ENCODE peak calls at places on chromosomes 11 and 22, in seven cellular contexts. One of them, this sample, is unnamed.
A peak's percentile ranks its signal among the peaks of the same experiment; 100 is the strongest.

GRCh38 chr11:59669611-59670009 is 773 bp upstream of the PATL1 start:
- DNase-seq in stimulated activated naive B cell treated with anti-CD40 and anti-IgM and Interleukin-4, amounts not matched to agents 10 μg/mL and 1 μg/mL and 100 μg/mL, for 72 hours: no peak
- DNase-seq in GM12891: no peak
- DNase-seq in cardiac muscle cell: peak; percentile 80
- DNase-seq in cerebellum: no peak
- DNase-seq in esophagus squamous epithelium: no peak
- DNase-seq in smooth muscle cell of the brain vasculature: no peak
- DNase-seq in this sample: no peak

GRCh38 chr11:1390603-1391164 is 950 bp downstream of the BRSK2 start:
- DNase-seq in stimulated activated naive B cell treated with anti-CD40 and anti-IgM and Interleukin-4, amounts not matched to agents 10 μg/mL and 1 μg/mL and 100 μg/mL, for 72 hours: no peak
- DNase-seq in esophagus squamous epithelium: no peak
- DNase-seq in smooth muscle cell of the brain vasculature: no peak
- DNase-seq in cerebellum: no peak
- DNase-seq in cardiac muscle cell: no peak
- DNase-seq in GM12891: no peak
- DNase-seq in this sample: peak; percentile 47

GRCh38 chr11:10669258-10670033 is 24.1 kb downstream of the IRAG1 start:
- DNase-seq in smooth muscle cell of the brain vasculature: no peak
- DNase-seq in stimulated activated naive B cell treated with anti-CD40 and anti-IgM and Interleukin-4, amounts not matched to agents 10 μg/mL and 1 μg/mL and 100 μg/mL, for 72 hours: no peak
- DNase-seq in GM12891: no peak
- DNase-seq in cerebellum: no peak
- DNase-seq in cardiac muscle cell: peak; percentile 37
- DNase-seq in esophagus squamous epithelium: no peak
- DNase-seq in this sample: peak; percentile 61

GRCh38 chr11:110079726-110080125 is 13.5 kb upstream of the ZC3H12C start:
- DNase-seq in esophagus squamous epithelium: no peak
- DNase-seq in cardiac muscle cell: no peak
- DNase-seq in GM12891: no peak
- DNase-seq in stimulated activated naive B cell treated with anti-CD40 and anti-IgM and Interleukin-4, amounts not matched to agents 10 μg/mL and 1 μg/mL and 100 μg/mL, for 72 hours: no peak
- DNase-seq in smooth muscle cell of the brain vasculature: no peak
- DNase-seq in cerebellum: no peak
- DNase-seq in this sample: peak; percentile 23

GRCh38 chr22:45503816-45504702 is 1.4 kb downstream of the FBLN1 start:
- DNase-seq in stimulated activated naive B cell treated with anti-CD40 and anti-IgM and Interleukin-4, amounts not matched to agents 10 μg/mL and 1 μg/mL and 100 μg/mL, for 72 hours: no peak
- DNase-seq in esophagus squamous epithelium: no peak
- DNase-seq in cerebellum: no peak
- DNase-seq in GM12891: no peak
- DNase-seq in cardiac muscle cell: peak; percentile 67
- DNase-seq in smooth muscle cell of the brain vasculature: no peak
- DNase-seq in this sample: peak; percentile 86

GRCh38 chr11:113521737-113522517 is 46.7 kb upstream of the DRD2 start:
- DNase-seq in cerebellum: no peak
- DNase-seq in GM12891: no peak
- DNase-seq in smooth muscle cell of the brain vasculature: no peak
- DNase-seq in cardiac muscle cell: no peak
- DNase-seq in esophagus squamous epithelium: no peak
- DNase-seq in stimulated activated naive B cell treated with anti-CD40 and anti-IgM and Interleukin-4, amounts not matched to agents 10 μg/mL and 1 μg/mL and 100 μg/mL, for 72 hours: no peak
- DNase-seq in this sample: no peak

GRCh38 chr11:108218912-108219783 is 3.3 kb downstream of the NPAT start:
- DNase-seq in smooth muscle cell of the brain vasculature: no peak
- DNase-seq in cerebellum: no peak
- DNase-seq in cardiac muscle cell: no peak
- DNase-seq in esophagus squamous epithelium: no peak
- DNase-seq in stimulated activated naive B cell treated with anti-CD40 and anti-IgM and Interleukin-4, amounts not matched to agents 10 μg/mL and 1 μg/mL and 100 μg/mL, for 72 hours: no peak
- DNase-seq in GM12891: no peak
- DNase-seq in this sample: no peak

GRCh38 chr11:102783720-102784119 is 3.3 kb upstream of the MMP10 start:
- DNase-seq in stimulated activated naive B cell treated with anti-CD40 and anti-IgM and Interleukin-4, amounts not matched to agents 10 μg/mL and 1 μg/mL and 100 μg/mL, for 72 hours: no peak
- DNase-seq in smooth muscle cell of the brain vasculature: no peak
- DNase-seq in GM12891: no peak
- DNase-seq in cerebellum: no peak
- DNase-seq in esophagus squamous epithelium: no peak
- DNase-seq in cardiac muscle cell: no peak
- DNase-seq in this sample: no peak

GRCh38 chr11:64556721-64557250 is 34.2 kb upstream of the SLC22A12 start:
- DNase-seq in esophagus squamous epithelium: no peak
- DNase-seq in stimulated activated naive B cell treated with anti-CD40 and anti-IgM and Interleukin-4, amounts not matched to agents 10 μg/mL and 1 μg/mL and 100 μg/mL, for 72 hours: no peak
- DNase-seq in cerebellum: no peak
- DNase-seq in smooth muscle cell of the brain vasculature: no peak
- DNase-seq in GM12891: no peak
- DNase-seq in cardiac muscle cell: no peak
- DNase-seq in this sample: no peak

GRCh38 chr11:77113382-77114088 is 10.9 kb downstream of the OMP start:
- DNase-seq in GM12891: peak; percentile 61
- DNase-seq in stimulated activated naive B cell treated with anti-CD40 and anti-IgM and Interleukin-4, amounts not matched to agents 10 μg/mL and 1 μg/mL and 100 μg/mL, for 72 hours: no peak
- DNase-seq in cerebellum: peak; percentile 42
- DNase-seq in cardiac muscle cell: peak; percentile 60
- DNase-seq in esophagus squamous epithelium: no peak
- DNase-seq in smooth muscle cell of the brain vasculature: no peak
- DNase-seq in this sample: peak; percentile 41

GRCh38 chr11:94400839-94401772 is at the start of gene GPR83:
- DNase-seq in stimulated activated naive B cell treated with anti-CD40 and anti-IgM and Interleukin-4, amounts not matched to agents 10 μg/mL and 1 μg/mL and 100 μg/mL, for 72 hours: no peak
- DNase-seq in cardiac muscle cell: peak; percentile 20
- DNase-seq in esophagus squamous epithelium: no peak
- DNase-seq in GM12891: no peak
- DNase-seq in smooth muscle cell of the brain vasculature: no peak
- DNase-seq in cerebellum: peak; percentile 73
- DNase-seq in this sample: peak; percentile 71